ENCODE peak calls at places on chromosome 3, in four cellular contexts. W is HCT116; F is CD8-positive, alpha-beta T cell; D is stomach. E is an unnamed sample.

GRCh38 chr3:113200946-113201345 is 10.4 kb upstream of the BOC start:
- DNase-seq in W (no peak), F (no peak), D (no peak), E (no peak)

GRCh38 chr3:72591522-72592421 is 256.5 kb downstream of the SHQ1 start:
- DNase-seq in W (no peak), F (no peak), D (no peak), E (no peak)

GRCh38 chr3:129352650-129353588 is 74.2 kb downstream of the HMCES start:
- DNase-seq in W (no peak), F (no peak), D (no peak), E (no peak)

GRCh38 chr3:30855390-30855789 is 39.1 kb downstream of the GADL1 start:
- DNase-seq in W (no peak), F (no peak), D (no peak), E (no peak)

GRCh38 chr3:152257246-152258074 is 11.3 kb upstream of the MBNL1 start:
- DNase-seq in W (no peak), F (no peak), D (no peak), E (no peak)

GRCh38 chr3:112407214-112407887 is 74.4 kb downstream of the CD200 start:
- DNase-seq in W (no peak), F (no peak), D (no peak), E (no peak)

GRCh38 chr3:100257601-100258000 is 3.2 kb upstream of the TBC1D23 start:
- DNase-seq in W (no peak), F (no peak), D (no peak), E (no peak)

GRCh38 chr3:47421741-47422649 is 41.2 kb downstream of the PTPN23 start:
- DNase-seq in W (no peak), F (no peak), D (peak), E (no peak)

GRCh38 chr3:196219194-196219969 is 3.0 kb downstream of the SLC51A start:
- DNase-seq in W (no peak), F (peak), D (no peak), E (peak)

GRCh38 chr3:182947892-182948291 is 32.4 kb downstream of the DCUN1D1 start:
- DNase-seq in W (peak), F (no peak), D (no peak), E (no peak)

GRCh38 chr3:80190051-80190450 is 422.3 kb upstream of the ROBO1 start:
- DNase-seq in W (no peak), F (no peak), D (no peak), E (no peak)

GRCh38 chr3:170493712-170494182 is 75.1 kb downstream of the CLDN11 start:
- DNase-seq in W (no peak), F (no peak), D (no peak), E (no peak)

GRCh38 chr3:187288176-187288893 is 3.2 kb downstream of the MASP1 start:
- DNase-seq in W (no peak), F (no peak), D (no peak), E (peak)

GRCh38 chr3:71723452-71724170 is 1.6 kb downstream of the EIF4E3 start:
- DNase-seq in W (no peak), F (peak), D (no peak), E (no peak)

GRCh38 chr3:196641278-196642058 is 2.0 kb downstream of the NRROS start:
- DNase-seq in W (no peak), F (peak), D (no peak), E (no peak)

GRCh38 chr3:34008191-34008590 is 209.8 kb downstream of the PDCD6IP start:
- DNase-seq in W (no peak), F (no peak), D (no peak), E (no peak)

GRCh38 chr3:149648525-149648924 is 9.3 kb downstream of the WWTR1 start:
- DNase-seq in W (no peak), F (no peak), D (no peak), E (no peak)

GRCh38 chr3:150699068-150699635 is 4.6 kb downstream of the ERICH6 start:
- DNase-seq in W (no peak), F (no peak), D (no peak), E (no peak)

GRCh38 chr3:72597756-72598195 is 250.5 kb downstream of the SHQ1 start:
- DNase-seq in W (no peak), F (no peak), D (no peak), E (no peak)

GRCh38 chr3:65714138-65714537 is 324.6 kb downstream of the MAGI1 start:
- DNase-seq in W (no peak), F (no peak), D (no peak), E (no peak)

GRCh38 chr3:53202331-53203015 is 41.5 kb downstream of the PRKCD start:
- DNase-seq in W (no peak), F (no peak), D (no peak), E (no peak)

GRCh38 chr3:189967254-189967865 is 153.3 kb downstream of the P3H2 start:
- DNase-seq in W (peak), F (no peak), D (no peak), E (no peak)

GRCh38 chr3:102460579-102460978 is 25.8 kb downstream of the ZPLD1 start:
- DNase-seq in W (no peak), F (no peak), D (no peak), E (no peak)

GRCh38 chr3:188526057-188526456 is 372.1 kb downstream of the LPP start:
- DNase-seq in W (no peak), F (no peak), D (no peak), E (peak)

GRCh38 chr3:187978433-187979011 is 175.4 kb upstream of the LPP start:
- DNase-seq in W (no peak), F (no peak), D (no peak), E (no peak)

GRCh38 chr3:191987951-191988350 is 527.0 kb downstream of the PYDC2 start:
- DNase-seq in W (no peak), F (no peak), D (no peak), E (no peak)

GRCh38 chr3:23919628-23920027 is 2.7 kb downstream of the RPL15 start:
- DNase-seq in W (no peak), F (no peak), D (no peak), E (no peak)

GRCh38 chr3:72021531-72021930 is 236.6 kb upstream of the PROK2 start:
- DNase-seq in W (no peak), F (no peak), D (no peak), E (no peak)

GRCh38 chr3:47669026-47669749 is 90.5 kb upstream of the CSPG5 start:
- DNase-seq in W (no peak), F (no peak), D (no peak), E (no peak)

GRCh38 chr3:36496734-36497133 is 116.4 kb downstream of the STAC start:
- DNase-seq in W (no peak), F (no peak), D (no peak), E (no peak)

GRCh38 chr3:161274691-161275298 is 53.7 kb downstream of the NMD3 start:
- DNase-seq in W (peak), F (no peak), D (no peak), E (no peak)

GRCh38 chr3:187748050-187748481 is 2.8 kb upstream of the BCL6 start:
- DNase-seq in W (peak), F (peak), D (peak), E (peak)

GRCh38 chr3:119403201-119403600 is 60.2 kb downstream of the TMEM39A start:
- DNase-seq in W (no peak), F (no peak), D (no peak), E (no peak)

GRCh38 chr3:47495886-47496285 is 17.6 kb downstream of the ELP6 start:
- DNase-seq in W (no peak), F (no peak), D (no peak), E (no peak)

GRCh38 chr3:86954751-86955150 is 36.2 kb downstream of the VGLL3 start:
- DNase-seq in W (no peak), F (no peak), D (no peak), E (no peak)

GRCh38 chr3:115626006-115626409 is 2.7 kb downstream of the GAP43 start:
- DNase-seq in W (no peak), F (no peak), D (no peak), E (no peak)

GRCh38 chr3:115626711-115627110 is 3.4 kb downstream of the GAP43 start:
- DNase-seq in W (no peak), F (no peak), D (no peak), E (no peak)

GRCh38 chr3:115624029-115624645 is 827 bp downstream of the GAP43 start:
- DNase-seq in W (no peak), F (no peak), D (no peak), E (no peak)

GRCh38 chr3:115623414-115623868 is at the start of gene GAP43:
- DNase-seq in W (no peak), F (no peak), D (no peak), E (no peak)

DNA sequence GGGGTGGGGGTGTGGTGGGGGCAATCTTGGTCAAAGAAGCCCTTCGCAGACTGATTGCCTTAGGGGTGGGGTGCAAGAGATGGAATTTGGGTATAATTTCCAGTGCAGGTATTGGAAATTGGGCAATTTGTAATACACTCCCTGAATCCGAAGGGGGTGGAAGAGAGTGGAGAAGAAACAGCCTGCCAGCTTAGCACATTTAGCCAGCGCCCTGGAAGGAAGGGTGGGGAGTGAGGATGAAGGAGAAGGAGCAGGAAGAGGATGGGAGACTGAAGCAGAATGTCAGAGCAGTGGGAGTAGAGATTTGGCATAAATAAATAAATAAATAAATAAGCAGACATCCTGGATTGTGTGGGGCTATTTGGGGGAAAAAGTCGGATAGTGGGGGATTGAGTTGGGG is 1.6 kb downstream of the GAP43 start:
- DNase-seq in W (no peak), F (no peak), D (no peak), E (no peak)
- H3K27ac ChIP-seq in W (no peak), F (no peak), D (no peak), E (no peak)

GRCh38 chr3:38120690-38121450 is 16.1 kb downstream of the ACAA1 start:
- DNase-seq in W (no peak), F (no peak), D (peak), E (no peak)

GRCh38 chr3:38118421-38119247 is 18.3 kb downstream of the ACAA1 start:
- DNase-seq in W (no peak), F (no peak), D (no peak), E (no peak)

GRCh38 chr3:38117748-38118420 is 19.0 kb downstream of the ACAA1 start:
- DNase-seq in W (peak), F (peak), D (peak), E (peak)

GRCh38 chr3:38119802-38120689 is 16.9 kb downstream of the ACAA1 start:
- DNase-seq in W (no peak), F (no peak), D (no peak), E (no peak)

DNA sequence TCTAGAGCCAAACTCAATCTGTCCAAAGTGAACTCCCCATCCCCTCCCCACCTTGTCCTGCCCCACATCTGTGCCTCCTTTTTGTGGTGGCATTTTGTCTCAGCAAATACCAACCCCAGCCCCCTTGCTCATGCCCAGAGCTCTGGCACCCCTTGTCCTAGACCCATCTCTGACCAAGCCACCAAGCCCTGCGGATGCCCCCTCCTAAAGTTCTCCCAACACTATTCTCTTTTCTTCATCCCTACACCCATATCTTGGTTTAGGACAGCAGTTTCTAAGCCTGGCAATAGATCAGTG is 17.7 kb downstream of the ACAA1 start:
- DNase-seq in W (no peak), F (no peak), D (no peak), E (no peak)
- H3K4me3 ChIP-seq in W (no peak), F (no peak), D (no peak), E (no peak)

GRCh38 chr3:13308406-13308805 is 111.7 kb downstream of the NUP210 start:
- DNase-seq in W (peak), F (no peak), D (peak), E (no peak)
- TF ChIP-seq CTCF in W (peak), F (peak), D (no peak), E (no peak)

GRCh38 chr3:125154800-125155269 is 57.7 kb downstream of the SLC12A8 start:
- DNase-seq in W (no peak), F (no peak), D (no peak), E (no peak)
- H3K27ac ChIP-seq in W (no peak), F (no peak), D (no peak), E (no peak)

GRCh38 chr3:110814170-110815007 is 257.2 kb upstream of the NECTIN3 start:
- DNase-seq in W (peak), F (peak), D (no peak), E (no peak)
- H3K4me3 ChIP-seq in W (peak), F (no peak), D (no peak), E (no peak)

DNA sequence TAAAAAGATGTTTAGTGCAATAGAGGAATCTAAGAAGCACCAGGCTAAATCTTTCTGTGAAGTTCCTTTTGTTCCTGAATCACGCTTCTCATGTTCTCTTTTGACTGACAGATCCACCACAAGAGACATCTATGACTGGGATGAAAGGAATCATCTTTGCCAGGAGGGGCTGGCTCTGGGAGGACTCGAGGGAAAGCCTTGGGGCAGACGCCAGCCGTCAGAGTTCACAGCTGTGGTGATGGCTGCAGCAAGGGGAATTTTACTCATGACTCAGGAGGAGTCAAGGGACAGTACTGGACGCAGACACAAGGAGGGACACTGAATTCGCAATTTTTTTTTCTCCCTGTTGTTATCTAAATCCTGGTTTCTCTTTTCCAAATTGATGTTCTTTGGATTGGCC is 38.7 kb downstream of the C3orf38 start:
- DNase-seq in W (no peak), F (no peak), D (no peak), E (no peak)
- TF ChIP-seq CTCF in W (no peak), F (no peak), D (no peak), E (no peak)

E was measured in lung.